ENCODE peak calls at places on chromosomes 6 and 20, in seven cellular contexts. L, O, D, T, N, E and A are unnamed samples.

GRCh38 chr6:5302220-5302946 is 41.1 kb downstream of the FARS2 start:
- DNase-seq in N (peak), E (no peak), D (peak), O (no peak), T (no peak), L (no peak), A (no peak)

GRCh38 chr6:1313755-1314503 is 2.0 kb downstream of the FOXQ1 start:
- DNase-seq in E (no peak), O (no peak), D (peak), N (no peak), T (no peak), L (no peak), A (no peak)

GRCh38 chr6:168916576-168917207 is 337.0 kb downstream of the THBS2 start:
- DNase-seq in N (no peak), D (no peak), E (no peak), T (no peak), O (no peak), L (no peak), A (no peak)

GRCh38 chr6:44116643-44117382 is 10.4 kb downstream of the MRPL14 start:
- DNase-seq in L (peak), N (peak), T (peak), E (no peak), D (no peak), O (no peak), A (no peak)

GRCh38 chr20:63767456-63767855 is 27.9 kb downstream of the SLC2A4RG start:
- DNase-seq in O (no peak), N (no peak), T (no peak), L (no peak), D (no peak), E (no peak), A (no peak)

GRCh38 chr20:33674294-33675126 is at the start of gene NECAB3:
- DNase-seq in N (peak), T (no peak), O (peak), D (peak), E (no peak), L (peak), A (peak)

GRCh38 chr6:97630592-97630991 is 347.6 kb upstream of the MMS22L start:
- DNase-seq in D (no peak), T (peak), E (no peak), L (peak), O (no peak), N (no peak), A (no peak)

GRCh38 chr6:106063448-106063850 is 22.7 kb upstream of the PRDM1 start:
- DNase-seq in D (no peak), L (peak), E (no peak), N (no peak), T (no peak), O (no peak), A (no peak)

GRCh38 chr6:62283828-62284411 is 2.1 kb downstream of the KHDRBS2 start:
- DNase-seq in L (no peak), O (peak), T (no peak), D (no peak), N (peak), E (no peak), A (peak)

GRCh38 chr6:37018152-37019064 is 13.0 kb downstream of the FGD2 start:
- DNase-seq in O (peak), D (peak), L (peak), E (peak), T (peak), N (peak), A (peak)

GRCh38 chr6:22880686-22881433 is 311.5 kb downstream of the HDGFL1 start:
- DNase-seq in O (no peak), D (no peak), E (no peak), N (no peak), L (peak), T (peak), A (no peak)

GRCh38 chr20:6501061-6501460 is 266.4 kb upstream of the BMP2 start:
- DNase-seq in T (no peak), N (no peak), O (no peak), E (no peak), L (peak), D (no peak), A (no peak)

GRCh38 chr20:63831696-63832686 is 927 bp upstream of the ZBTB46 start:
- DNase-seq in D (peak), E (no peak), N (no peak), O (no peak), T (no peak), L (no peak), A (no peak)